ENCODE peak calls at places on chromosomes 2 and 18, in four cellular contexts. K is thoracic aorta, N is natural killer cell, L is ureter. E is an unnamed sample.

GRCh38 chr2:128233790-128234395 is 84.8 kb downstream of the HS6ST1 start:
- DNase-seq in K (no peak), N (no peak), L (no peak), E (no peak)

GRCh38 chr2:162710282-162710891 is 128.2 kb downstream of the KCNH7 start:
- DNase-seq in K (no peak), N (no peak), L (no peak), E (no peak)

GRCh38 chr2:24269270-24269669 is 91.1 kb downstream of the ITSN2 start:
- DNase-seq in K (no peak), N (no peak), L (no peak), E (no peak)

GRCh38 chr2:216956820-216957493 is 97.1 kb upstream of the TNP1 start:
- DNase-seq in K (no peak), N (no peak), L (no peak), E (no peak)

GRCh38 chr2:204108874-204109295 is 172.3 kb downstream of the ICOS start:
- DNase-seq in K (no peak), N (no peak), L (no peak), E (no peak)

GRCh38 chr18:4181882-4182568 is 273.1 kb downstream of the DLGAP1 start:
- DNase-seq in K (no peak), N (no peak), L (no peak), E (no peak)

GRCh38 chr18:62486290-62486964 is 36.4 kb upstream of the ZCCHC2 start:
- DNase-seq in K (no peak), N (no peak), L (peak), E (peak)

GRCh38 chr2:141399270-141399669 is 731.5 kb downstream of the LRP1B start:
- DNase-seq in K (no peak), N (no peak), L (no peak), E (no peak)

GRCh38 chr2:200416878-200417277 is 93.0 kb downstream of the KCTD18 start:
- DNase-seq in K (no peak), N (no peak), L (no peak), E (no peak)

GRCh38 chr2:23708771-23709170 is 218.2 kb downstream of the ATAD2B start:
- DNase-seq in K (no peak), N (no peak), L (no peak), E (no peak)

GRCh38 chr2:190031971-190032623 is 30.4 kb downstream of the MSTN start:
- DNase-seq in K (no peak), N (no peak), L (no peak), E (no peak)

GRCh38 chr2:121809607-121810006 is 54.2 kb downstream of the TSN start:
- DNase-seq in K (no peak), N (no peak), L (no peak), E (peak)

GRCh38 chr18:43869451-43870008 is 592.2 kb upstream of the SYT4 start:
- DNase-seq in K (no peak), N (no peak), L (no peak), E (no peak)

GRCh38 chr2:205324355-205324754 is 357.9 kb upstream of the NRP2 start:
- DNase-seq in K (no peak), N (no peak), L (no peak), E (no peak)

GRCh38 chr2:48525269-48525943 is 4.5 kb upstream of the STON1 start:
- DNase-seq in K (no peak), N (no peak), L (no peak), E (no peak)

GRCh38 chr2:158969717-158970521 is 1.5 kb downstream of the TANC1 start:
- DNase-seq in K (no peak), N (no peak), L (peak), E (peak)

GRCh38 chr2:78318275-78318674 is 707.2 kb upstream of the REG3G start:
- DNase-seq in K (no peak), N (no peak), L (no peak), E (no peak)

GRCh38 chr18:27991391-27991790 is 185.5 kb downstream of the CDH2 start:
- DNase-seq in K (no peak), N (no peak), L (no peak), E (no peak)

E was measured in LoVo.